ENCODE peak calls at places on chromosomes 2 and 18, in eight cellular contexts. R is prostate gland, Q is esophagus squamous epithelium, J is endothelial cell of umbilical vein, S is pancreas, G is stomach, D is ovary, P is mammary epithelial cell. A is an unnamed sample. For H3K4me1, the result is how much of the 10 kb centered on the place peaks cover.

GRCh38 chr2:202249521-202249850 is 11.1 kb upstream of the SUMO1 start:
- DNase-seq in Q (no peak), P (peak), G (no peak), S (no peak), J (peak), R (no peak), D (no peak), A (no peak)

GRCh38 chr2:230935132-230935435 is 10.0 kb upstream of the GPR55 start:
- DNase-seq in G (peak), R (no peak), J (no peak), Q (no peak), P (no peak), S (no peak), D (no peak), A (no peak)

GRCh38 chr2:233456934-233457333 is 102.6 kb downstream of the DGKD start:
- DNase-seq in G (no peak), R (no peak), Q (no peak), D (no peak), J (no peak), S (no peak), P (no peak), A (peak)

GRCh38 chr2:27901219-27901618 is 10.7 kb downstream of the BABAM2 start:
- DNase-seq in R (no peak), G (no peak), Q (no peak), D (no peak), S (no peak), J (no peak), P (no peak), A (no peak)

GRCh38 chr18:58402247-58402646 is 226.6 kb downstream of the ALPK2 start:
- DNase-seq in R (peak), Q (no peak), G (no peak), J (no peak), D (no peak), S (peak), P (peak), A (no peak)

GRCh38 chr2:235416816-235417499 is 76.9 kb upstream of the AGAP1 start:
- DNase-seq in D (no peak), P (no peak), G (no peak), Q (no peak), R (no peak), J (no peak), S (no peak), A (no peak)

GRCh38 chr2:108934151-108934550 is 54.9 kb downstream of the EDAR start:
- DNase-seq in S (no peak), Q (no peak), J (no peak), R (no peak), D (no peak), P (no peak), G (no peak), A (no peak)

GRCh38 chr2:216594081-216594480 is 39.1 kb upstream of the IGFBP2 start:
- DNase-seq in S (no peak), P (no peak), D (no peak), G (no peak), Q (no peak), R (no peak), J (no peak), A (no peak)

GRCh38 chr2:160042054-160042453 is 20.4 kb downstream of the PLA2R1 start:
- DNase-seq in R (no peak), S (no peak), Q (no peak), G (no peak), J (peak), P (no peak), D (no peak), A (no peak)

DNA sequence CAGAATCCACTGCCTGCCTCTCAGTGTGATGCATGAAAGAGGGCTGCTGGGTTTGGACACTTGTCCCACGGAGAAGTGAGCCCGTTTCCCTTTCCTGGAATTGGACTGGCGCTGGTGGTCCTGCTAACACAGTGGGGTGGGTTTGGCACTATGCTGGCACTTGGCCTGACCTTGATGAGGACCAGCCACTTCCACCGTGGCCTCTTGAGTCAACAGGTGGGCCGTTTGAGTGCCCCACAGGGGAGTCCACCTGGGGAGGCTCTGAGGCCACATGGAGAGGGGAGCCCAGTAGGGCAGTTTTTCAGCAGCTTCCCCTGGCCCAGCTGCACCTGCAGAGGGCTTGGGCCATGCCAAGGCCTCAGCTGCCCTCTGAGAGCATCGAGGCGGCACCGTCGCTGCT is 56.5 kb downstream of the MBP start:
- DNase-seq in G (no peak), P (no peak), R (no peak), D (no peak), Q (no peak), S (no peak), J (no peak), A (no peak)
- H3K4me1 ChIP-seq in G (half or more), P (under half), R (under half), D (under half), Q (half or more), S (under half), J (under half), A (half or more)

DNA sequence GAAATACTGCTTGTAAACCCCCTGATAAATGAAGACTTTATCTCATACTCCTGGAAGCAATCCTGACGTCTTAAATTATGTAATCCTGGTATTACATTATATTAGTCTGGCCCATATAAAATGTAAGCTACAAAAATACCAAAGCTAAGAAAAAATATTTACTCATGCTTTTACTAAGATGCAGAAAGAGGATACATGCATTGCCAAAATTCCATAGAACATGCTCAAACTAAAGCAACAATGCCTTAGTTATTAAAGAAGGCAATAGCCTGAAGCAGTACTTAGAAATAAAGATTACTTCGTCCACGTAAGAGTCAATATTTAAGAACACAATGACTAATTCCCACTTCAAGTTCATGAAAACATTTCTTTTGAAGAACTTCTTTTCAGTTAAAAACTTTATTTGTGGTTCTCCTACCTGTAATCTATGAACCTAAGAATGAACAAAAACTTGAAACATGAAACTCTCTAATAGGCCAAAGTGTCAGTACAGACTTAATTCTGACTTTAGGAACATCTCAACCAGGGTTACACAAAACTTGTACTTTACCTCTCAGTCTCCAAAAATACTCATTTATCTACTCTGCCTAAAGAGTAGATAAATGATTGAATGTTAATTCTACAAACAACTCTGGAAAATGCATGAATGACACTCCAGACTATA is 117.3 kb downstream of the THADA start:
- DNase-seq in R (peak), D (no peak), J (no peak), G (no peak), S (no peak), Q (no peak), P (peak), A (no peak)
- H3K27ac ChIP-seq in R (peak), D (no peak), J (no peak), G (no peak), S (no peak), Q (peak), P (peak), A (peak)

GRCh38 chr2:199946196-199946595 is 9.1 kb downstream of the TYW5 start:
- DNase-seq in R (no peak), S (no peak), G (no peak), J (no peak), P (no peak), Q (no peak), D (no peak), A (no peak)

GRCh38 chr2:199943373-199943772 is 11.9 kb downstream of the TYW5 start:
- DNase-seq in G (no peak), Q (no peak), S (no peak), R (no peak), P (no peak), D (no peak), J (no peak), A (no peak)

GRCh38 chr2:199936554-199936953 is 18.7 kb downstream of the TYW5 start:
- DNase-seq in Q (no peak), R (no peak), G (no peak), D (no peak), P (no peak), S (no peak), J (no peak), A (no peak)

DNA sequence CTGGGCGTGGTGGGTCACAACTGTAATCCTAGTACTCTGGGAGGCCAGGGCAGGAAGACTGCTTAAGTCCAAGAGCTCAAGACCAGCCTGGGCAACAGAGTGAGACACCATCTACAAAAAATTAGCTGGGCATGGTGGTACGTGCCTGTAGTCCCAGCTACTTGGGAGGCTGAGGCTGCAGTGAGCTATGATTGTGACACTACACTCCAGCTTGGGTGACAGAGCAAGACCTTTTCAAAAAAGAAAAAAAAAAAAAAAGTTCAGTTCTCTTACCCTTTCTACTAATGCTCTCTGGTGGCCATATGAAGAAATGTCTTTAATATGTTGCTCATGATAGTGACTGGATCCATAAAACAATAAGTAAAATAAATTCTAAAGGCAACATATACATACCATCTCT is 14.9 kb downstream of the TYW5 start:
- DNase-seq in R (no peak), J (peak), S (no peak), G (no peak), P (peak), D (no peak), Q (no peak), A (no peak)
- TF ChIP-seq CTCF in R (no peak), J (peak), S (no peak), G (no peak), P (peak), D (no peak), Q (no peak), A (peak)

GRCh38 chr2:127437781-127438726 is 19.8 kb downstream of the PROC start:
- DNase-seq in G (peak), Q (no peak), P (no peak), S (peak), D (no peak), J (no peak), R (no peak), A (no peak)
- H3K4me1 ChIP-seq in G (under half), Q (under half), P (under half), S (under half), D (under half), J (under half), R (under half), A (under half)

A was measured in upper lobe of left lung.